ENCODE peak calls at places on chromosomes 5 and 9, in five cellular contexts. R is astrocyte, X is dermis blood vessel endothelial cell, O is NCI-H510A treated with DMSO at 0.1 percent for 48 hours, K is IMR-90. B is an unnamed sample.
A peak's percentile ranks its signal among the peaks of the same experiment; 100 is the strongest.

GRCh38 chr5:171272996-171273970 is 35.8 kb upstream of the TLX3 start:
- DNase-seq in X (peak; percentile 39), O (no peak), K (peak; percentile 40), R (no peak), B (peak; percentile 59)

GRCh38 chr9:76873821-76874220 is 32.1 kb downstream of the PRUNE2 start:
- DNase-seq in K (no peak), R (no peak), X (no peak), O (no peak), B (no peak)

GRCh38 chr9:115531410-115532130 is 413.6 kb upstream of the TNC start:
- DNase-seq in X (no peak), O (no peak), R (peak; percentile 93), K (peak; percentile 90), B (no peak)

GRCh38 chr5:72093231-72093630 is 14.0 kb upstream of the MAP1B start:
- DNase-seq in K (peak; percentile 67), R (peak; percentile 55), X (no peak), O (no peak), B (no peak)

GRCh38 chr9:115114541-115114940 is 3.4 kb downstream of the TNC start:
- DNase-seq in O (no peak), X (no peak), R (no peak), K (no peak), B (no peak)

GRCh38 chr5:32928761-32929160 is 217.6 kb downstream of the NPR3 start:
- DNase-seq in X (no peak), R (peak; percentile 24), K (peak; percentile 72), O (no peak), B (no peak)

GRCh38 chr9:33187519-33188218 is 20.5 kb upstream of the B4GALT1 start:
- DNase-seq in R (peak; percentile 73), O (no peak), X (no peak), K (peak; percentile 79), B (peak; percentile 46)

GRCh38 chr9:134305533-134305932 is 20.7 kb upstream of the RXRA start:
- DNase-seq in K (no peak), R (no peak), X (no peak), O (no peak), B (no peak)

GRCh38 chr5:96785719-96786118 is 22.0 kb downstream of the ERAP1 start:
- DNase-seq in R (no peak), O (no peak), K (no peak), X (no peak), B (no peak)

GRCh38 chr5:37132646-37133045 is 116.5 kb downstream of the CPLANE1 start:
- DNase-seq in X (no peak), R (peak; percentile 35), K (peak; percentile 70), O (no peak), B (no peak)

GRCh38 chr9:23587433-23587832 is 238.6 kb downstream of the ELAVL2 start:
- DNase-seq in K (no peak), O (no peak), X (no peak), R (no peak), B (no peak)

GRCh38 chr9:6667633-6668280 is 22.2 kb upstream of the GLDC start:
- DNase-seq in R (peak; percentile 12), K (peak; percentile 44), O (no peak), X (peak; percentile 43), B (peak; percentile 23)

GRCh38 chr9:98787766-98788335 is 8.5 kb downstream of the ANKS6 start:
- DNase-seq in R (no peak), K (no peak), X (no peak), O (no peak), B (no peak)